ENCODE peak calls at places on chromosome 12, in nine cellular contexts. Z, N, P, R, Y, L, E, B and G are unnamed samples. For H3K4me1, the result is how much of the 10 kb centered on the place peaks cover.

GRCh38 chr12:7395950-7396349 is 48.0 kb downstream of the CD163L1 start:
- DNase-seq in Y (no peak), P (no peak), B (no peak), R (no peak), Z (no peak), E (no peak), N (no peak), L (no peak), G (no peak)

GRCh38 chr12:113329022-113329790 is 5.7 kb downstream of the SLC8B1 start:
- DNase-seq in N (no peak), Z (no peak), P (no peak), Y (no peak), R (no peak), B (no peak), E (no peak), L (no peak), G (no peak)

GRCh38 chr12:65929641-65930040 is 105.4 kb downstream of the HMGA2 start:
- DNase-seq in N (no peak), R (no peak), E (no peak), B (no peak), Z (no peak), Y (no peak), P (no peak), L (no peak), G (no peak)

GRCh38 chr12:79275631-79276030 is 411.1 kb downstream of the SYT1 start:
- DNase-seq in R (no peak), P (peak), E (no peak), B (no peak), L (no peak), Z (no peak), Y (no peak), N (no peak), G (no peak)

GRCh38 chr12:43287991-43288390 is 264.0 kb downstream of the ADAMTS20 start:
- DNase-seq in Y (no peak), Z (no peak), R (no peak), P (no peak), L (no peak), E (no peak), B (no peak), N (no peak), G (peak)

GRCh38 chr12:123389560-123390351 is 5.8 kb downstream of the KMT5A start:
- DNase-seq in N (peak), E (peak), B (peak), Z (peak), Y (peak), P (no peak), R (peak), L (peak), G (peak)

GRCh38 chr12:118107026-118107425 is 3.2 kb upstream of the VSIG10 start:
- DNase-seq in Y (no peak), P (no peak), Z (no peak), L (no peak), R (no peak), E (no peak), B (no peak), N (no peak), G (peak)

GRCh38 chr12:124653169-124653931 is 85.9 kb upstream of the NCOR2 start:
- DNase-seq in Z (no peak), Y (no peak), N (no peak), P (no peak), E (no peak), L (no peak), B (peak), R (no peak), G (no peak)

GRCh38 chr12:56300644-56301464 is 724 bp upstream of the CS start:
- DNase-seq in P (no peak), N (no peak), L (no peak), Y (no peak), B (peak), E (peak), R (no peak), Z (no peak), G (no peak)

GRCh38 chr12:5587701-5588100 is 155.8 kb downstream of the NTF3 start:
- DNase-seq in E (peak), L (no peak), N (no peak), B (no peak), P (no peak), R (no peak), Z (no peak), Y (no peak), G (no peak)

GRCh38 chr12:40033260-40033649 is 72.6 kb downstream of the SLC2A13 start:
- DNase-seq in Z (no peak), Y (peak), L (no peak), R (no peak), N (no peak), E (peak), P (no peak), B (no peak), G (no peak)

GRCh38 chr12:40034712-40035111 is 71.2 kb downstream of the SLC2A13 start:
- DNase-seq in R (no peak), L (no peak), N (no peak), E (no peak), Z (no peak), B (no peak), P (no peak), Y (no peak), G (no peak)

GRCh38 chr12:40032433-40033259 is 73.2 kb downstream of the SLC2A13 start:
- DNase-seq in R (no peak), Z (no peak), L (no peak), E (peak), Y (no peak), B (no peak), N (no peak), P (no peak), G (no peak)

GRCh38 chr12:40034156-40034555 is 71.7 kb downstream of the SLC2A13 start:
- DNase-seq in Z (no peak), N (no peak), L (no peak), R (no peak), B (no peak), P (no peak), Y (no peak), E (no peak), G (no peak)

DNA sequence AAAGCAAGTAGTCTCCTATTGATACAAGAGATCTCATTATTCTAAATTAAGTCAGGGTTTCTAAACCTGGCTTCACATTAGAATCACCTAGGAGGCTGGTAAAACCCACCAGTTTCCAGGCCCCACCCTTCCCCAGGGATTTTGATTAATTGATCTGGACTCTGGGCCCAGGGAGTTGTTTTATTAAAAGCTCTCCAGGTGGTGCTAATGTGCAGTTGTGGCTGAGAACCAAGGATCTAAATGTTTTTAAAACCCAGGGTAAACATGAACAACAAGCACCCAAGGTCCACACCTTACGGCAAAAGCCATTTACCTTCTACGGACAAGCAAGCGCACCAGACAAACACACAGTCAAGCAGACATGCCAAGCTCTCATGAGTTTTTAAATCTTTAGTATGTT is 73.9 kb downstream of the SLC2A13 start:
- DNase-seq in P (no peak), E (peak), R (no peak), L (no peak), Y (no peak), B (no peak), N (no peak), Z (no peak), G (no peak)
- H3K27ac ChIP-seq in P (no peak), E (peak), R (no peak), L (no peak), Y (no peak), B (no peak), N (no peak), Z (no peak), G (no peak)

GRCh38 chr12:74917743-74918142 is 291.9 kb downstream of the KCNC2 start:
- DNase-seq in P (no peak), E (no peak), L (no peak), R (no peak), Z (no peak), B (no peak), N (no peak), Y (no peak), G (no peak)
- H3K4me1 ChIP-seq in P (under half), E (under half), L (under half), R (under half), Z (under half), B (under half), N (under half), Y (under half), G (under half)

GRCh38 chr12:27965966-27966365 is 6.6 kb downstream of the PTHLH start:
- DNase-seq in R (no peak), L (no peak), P (peak), Z (no peak), Y (no peak), B (no peak), N (no peak), E (no peak), G (no peak)
- TF ChIP-seq CTCF in R (no peak), L (no peak), P (no peak), Z (no peak), Y (no peak), B (no peak), N (no peak), E (no peak), G (no peak)

GRCh38 chr12:64780531-64781373 is 21.5 kb upstream of the GNS start:
- DNase-seq in Y (peak), N (peak), L (peak), B (peak), E (peak), R (peak), Z (peak), P (no peak), G (peak)
- H3K27ac ChIP-seq in Y (peak), N (peak), L (peak), B (peak), E (no peak), R (peak), Z (peak), P (no peak), G (no peak)

DNA sequence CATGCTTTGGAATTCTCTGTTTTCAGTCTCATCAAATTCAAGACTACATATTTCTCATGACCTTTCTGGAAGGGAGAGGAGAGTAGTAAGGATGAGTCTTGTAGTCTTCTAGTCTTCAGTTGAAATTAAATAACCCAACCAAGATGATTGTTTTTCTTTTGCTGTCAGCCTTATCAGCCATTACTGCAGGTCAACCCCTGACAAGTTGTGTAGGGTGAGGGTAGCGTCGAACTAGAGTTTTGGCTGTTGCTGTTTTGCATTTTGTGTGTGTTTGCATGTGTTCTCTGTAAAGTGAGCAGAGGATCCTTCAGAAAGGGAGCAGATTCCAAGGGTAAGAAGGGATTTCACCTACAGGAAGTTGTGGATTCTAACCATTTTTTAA is 28.4 kb downstream of the DIP2B start:
- DNase-seq in N (no peak), L (no peak), B (no peak), E (no peak), R (no peak), Z (no peak), P (no peak), Y (no peak), G (no peak)
- H3K4me1 ChIP-seq in N (under half), L (under half), B (under half), E (under half), R (half or more), Z (under half), P (under half), Y (under half), G (under half)